ENCODE peak calls at places on chromosomes 12 and 14, in nine cellular contexts. One of them, this sample, is unnamed.
A peak's percentile ranks its signal among the peaks of the same experiment; 100 is the strongest.

GRCh38 chr14:94654071-94654974 is 42.1 kb downstream of the SERPINA3 start:
- DNase-seq in lower leg skin: peak; percentile 48
- DNase-seq in IMR-90: peak; percentile 5
- DNase-seq in bronchial epithelial cell: no peak
- DNase-seq in body of pancreas: peak; percentile 65
- DNase-seq in HFF-Myc: no peak
- DNase-seq in cardiac muscle cell: peak; percentile 25
- DNase-seq in astrocyte of the spinal cord: no peak
- DNase-seq in psoas muscle: no peak
- DNase-seq in this sample: no peak

GRCh38 chr14:37457334-37457733 is 137.7 kb downstream of the FOXA1 start:
- DNase-seq in IMR-90: no peak
- DNase-seq in bronchial epithelial cell: peak; percentile 55
- DNase-seq in astrocyte of the spinal cord: no peak
- DNase-seq in lower leg skin: no peak
- DNase-seq in cardiac muscle cell: no peak
- DNase-seq in psoas muscle: no peak
- DNase-seq in body of pancreas: no peak
- DNase-seq in HFF-Myc: no peak
- DNase-seq in this sample: no peak

GRCh38 chr12:66861157-66861750 is 182.4 kb upstream of the GRIP1 start:
- DNase-seq in astrocyte of the spinal cord: peak; percentile 66
- DNase-seq in lower leg skin: peak; percentile 87
- DNase-seq in cardiac muscle cell: peak; percentile 66
- DNase-seq in psoas muscle: peak; percentile 52
- DNase-seq in bronchial epithelial cell: peak; percentile 58
- DNase-seq in IMR-90: peak; percentile 53
- DNase-seq in body of pancreas: peak; percentile 45
- DNase-seq in HFF-Myc: peak; percentile 16
- DNase-seq in this sample: no peak

GRCh38 chr12:6034596-6034995 is 89.5 kb upstream of the ANO2 start:
- DNase-seq in psoas muscle: no peak
- DNase-seq in IMR-90: no peak
- DNase-seq in HFF-Myc: no peak
- DNase-seq in bronchial epithelial cell: no peak
- DNase-seq in cardiac muscle cell: no peak
- DNase-seq in body of pancreas: no peak
- DNase-seq in astrocyte of the spinal cord: no peak
- DNase-seq in lower leg skin: no peak
- DNase-seq in this sample: no peak

GRCh38 chr14:43981135-43981787 is 525.8 kb downstream of the FSCB start:
- DNase-seq in IMR-90: no peak
- DNase-seq in HFF-Myc: no peak
- DNase-seq in lower leg skin: no peak
- DNase-seq in cardiac muscle cell: no peak
- DNase-seq in astrocyte of the spinal cord: no peak
- DNase-seq in body of pancreas: no peak
- DNase-seq in psoas muscle: no peak
- DNase-seq in bronchial epithelial cell: no peak
- DNase-seq in this sample: no peak

GRCh38 chr12:41531147-41531829 is 343.2 kb downstream of the PDZRN4 start:
- DNase-seq in bronchial epithelial cell: no peak
- DNase-seq in IMR-90: peak; percentile 4
- DNase-seq in lower leg skin: peak; percentile 82
- DNase-seq in psoas muscle: peak; percentile 83
- DNase-seq in HFF-Myc: no peak
- DNase-seq in astrocyte of the spinal cord: no peak
- DNase-seq in cardiac muscle cell: peak; percentile 56
- DNase-seq in body of pancreas: peak; percentile 24
- DNase-seq in this sample: no peak

GRCh38 chr12:102687523-102687922 is 207.2 kb upstream of the IGF1 start:
- DNase-seq in bronchial epithelial cell: no peak
- DNase-seq in psoas muscle: no peak
- DNase-seq in cardiac muscle cell: no peak
- DNase-seq in HFF-Myc: no peak
- DNase-seq in lower leg skin: no peak
- DNase-seq in astrocyte of the spinal cord: no peak
- DNase-seq in body of pancreas: no peak
- DNase-seq in IMR-90: no peak
- DNase-seq in this sample: no peak

GRCh38 chr12:14399871-14400270 is 34.4 kb downstream of the ATF7IP start:
- DNase-seq in cardiac muscle cell: peak; percentile 57
- DNase-seq in HFF-Myc: no peak
- DNase-seq in psoas muscle: no peak
- DNase-seq in astrocyte of the spinal cord: peak; percentile 73
- DNase-seq in body of pancreas: no peak
- DNase-seq in IMR-90: peak; percentile 63
- DNase-seq in lower leg skin: no peak
- DNase-seq in bronchial epithelial cell: peak; percentile 82
- DNase-seq in this sample: no peak

GRCh38 chr14:96999654-97000155 is 202.5 kb downstream of the VRK1 start:
- DNase-seq in lower leg skin: peak; percentile 68
- DNase-seq in cardiac muscle cell: no peak
- DNase-seq in HFF-Myc: no peak
- DNase-seq in IMR-90: no peak
- DNase-seq in bronchial epithelial cell: no peak
- DNase-seq in astrocyte of the spinal cord: no peak
- DNase-seq in psoas muscle: no peak
- DNase-seq in body of pancreas: no peak
- DNase-seq in this sample: no peak

GRCh38 chr12:14473707-14474287 is 93.9 kb downstream of the PLBD1 start:
- DNase-seq in IMR-90: peak; percentile 18
- DNase-seq in astrocyte of the spinal cord: peak; percentile 54
- DNase-seq in HFF-Myc: no peak
- DNase-seq in psoas muscle: no peak
- DNase-seq in cardiac muscle cell: peak; percentile 31
- DNase-seq in bronchial epithelial cell: peak; percentile 22
- DNase-seq in lower leg skin: no peak
- DNase-seq in body of pancreas: no peak
- DNase-seq in this sample: no peak

GRCh38 chr14:45253754-45254300 is 825 bp upstream of the MIS18BP1 start:
- DNase-seq in cardiac muscle cell: no peak
- DNase-seq in lower leg skin: peak; percentile 81
- DNase-seq in HFF-Myc: no peak
- DNase-seq in astrocyte of the spinal cord: no peak
- DNase-seq in IMR-90: peak; percentile 26
- DNase-seq in psoas muscle: peak; percentile 59
- DNase-seq in body of pancreas: no peak
- DNase-seq in bronchial epithelial cell: peak; percentile 56
- DNase-seq in this sample: no peak

DNA sequence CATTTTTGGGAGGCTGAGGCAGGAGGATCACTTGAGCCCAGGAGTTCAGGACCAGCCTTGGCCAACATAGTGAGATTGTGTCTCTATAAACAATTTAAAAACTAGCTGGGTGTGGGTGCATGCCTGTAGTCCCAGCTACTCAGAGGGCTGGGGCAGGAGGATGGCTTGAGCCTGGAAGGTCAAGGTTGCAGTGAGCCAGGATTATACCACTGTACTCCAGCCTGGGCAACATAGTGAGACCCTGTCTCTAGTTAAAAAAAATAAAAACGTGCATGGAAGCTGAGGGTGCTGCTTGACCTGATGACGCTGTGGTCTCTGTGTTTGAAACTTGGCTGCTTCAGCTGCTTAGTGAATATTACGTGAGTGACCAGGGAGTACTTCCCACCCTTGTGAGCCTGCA is 89.7 kb downstream of the PPP2R5C start:
- DNase-seq in lower leg skin: no peak
- DNase-seq in astrocyte of the spinal cord: no peak
- DNase-seq in IMR-90: no peak
- DNase-seq in body of pancreas: no peak
- DNase-seq in HFF-Myc: no peak
- DNase-seq in psoas muscle: no peak
- DNase-seq in cardiac muscle cell: no peak
- DNase-seq in bronchial epithelial cell: no peak
- DNase-seq in this sample: no peak
- H3K4me3 ChIP-seq in lower leg skin: no peak overlapping the region
- H3K4me3 ChIP-seq in astrocyte of the spinal cord: no peak overlapping the region
- H3K4me3 ChIP-seq in IMR-90: no peak overlapping the region
- H3K4me3 ChIP-seq in body of pancreas: no peak overlapping the region
- H3K4me3 ChIP-seq in HFF-Myc: no peak overlapping the region
- H3K4me3 ChIP-seq in psoas muscle: no peak overlapping the region
- H3K4me3 ChIP-seq in cardiac muscle cell: no peak overlapping the region
- H3K4me3 ChIP-seq in bronchial epithelial cell: no peak overlapping the region
- H3K4me3 ChIP-seq in this sample: no peak overlapping the region

GRCh38 chr14:79587194-79587593 is 624.1 kb downstream of the DIO2 start:
- DNase-seq in body of pancreas: no peak
- DNase-seq in bronchial epithelial cell: peak; percentile 37
- DNase-seq in cardiac muscle cell: peak; percentile 74
- DNase-seq in astrocyte of the spinal cord: peak; percentile 68
- DNase-seq in lower leg skin: no peak
- DNase-seq in psoas muscle: no peak
- DNase-seq in HFF-Myc: no peak
- DNase-seq in IMR-90: no peak
- DNase-seq in this sample: no peak

GRCh38 chr14:79587875-79588274 is 623.4 kb downstream of the DIO2 start:
- DNase-seq in psoas muscle: no peak
- DNase-seq in body of pancreas: no peak
- DNase-seq in HFF-Myc: no peak
- DNase-seq in IMR-90: no peak
- DNase-seq in bronchial epithelial cell: no peak
- DNase-seq in lower leg skin: no peak
- DNase-seq in cardiac muscle cell: no peak
- DNase-seq in astrocyte of the spinal cord: no peak
- DNase-seq in this sample: no peak

GRCh38 chr14:79584679-79585078 is 626.6 kb downstream of the DIO2 start:
- DNase-seq in astrocyte of the spinal cord: peak; percentile 94
- DNase-seq in cardiac muscle cell: peak; percentile 70
- DNase-seq in psoas muscle: no peak
- DNase-seq in bronchial epithelial cell: peak; percentile 90
- DNase-seq in IMR-90: peak; percentile 98
- DNase-seq in body of pancreas: peak; percentile 8
- DNase-seq in lower leg skin: no peak
- DNase-seq in HFF-Myc: peak; percentile 85
- DNase-seq in this sample: no peak

GRCh38 chr14:79585845-79586244 is 625.5 kb downstream of the DIO2 start:
- DNase-seq in body of pancreas: peak; percentile 10
- DNase-seq in IMR-90: peak; percentile 55
- DNase-seq in bronchial epithelial cell: no peak
- DNase-seq in HFF-Myc: no peak
- DNase-seq in lower leg skin: no peak
- DNase-seq in cardiac muscle cell: peak; percentile 57
- DNase-seq in psoas muscle: no peak
- DNase-seq in astrocyte of the spinal cord: peak; percentile 51
- DNase-seq in this sample: no peak

GRCh38 chr14:79586401-79586800 is 624.9 kb downstream of the DIO2 start:
- DNase-seq in IMR-90: no peak
- DNase-seq in astrocyte of the spinal cord: no peak
- DNase-seq in HFF-Myc: no peak
- DNase-seq in lower leg skin: no peak
- DNase-seq in body of pancreas: peak; percentile 45
- DNase-seq in cardiac muscle cell: no peak
- DNase-seq in psoas muscle: no peak
- DNase-seq in bronchial epithelial cell: no peak
- DNase-seq in this sample: no peak
- H3K4me3 ChIP-seq in IMR-90: no peak overlapping the region
- H3K4me3 ChIP-seq in astrocyte of the spinal cord: no peak overlapping the region
- H3K4me3 ChIP-seq in HFF-Myc: no peak overlapping the region
- H3K4me3 ChIP-seq in lower leg skin: no peak overlapping the region
- H3K4me3 ChIP-seq in body of pancreas: no peak overlapping the region
- H3K4me3 ChIP-seq in cardiac muscle cell: no peak overlapping the region
- H3K4me3 ChIP-seq in psoas muscle: no peak overlapping the region
- H3K4me3 ChIP-seq in bronchial epithelial cell: no peak overlapping the region
- H3K4me3 ChIP-seq in this sample: no peak overlapping the region

GRCh38 chr14:75258079-75258802 is 20.4 kb upstream of the FOS start:
- DNase-seq in HFF-Myc: no peak
- DNase-seq in body of pancreas: peak; percentile 84
- DNase-seq in cardiac muscle cell: peak; percentile 89
- DNase-seq in IMR-90: peak; percentile 59
- DNase-seq in lower leg skin: peak; percentile 94
- DNase-seq in psoas muscle: peak; percentile 87
- DNase-seq in bronchial epithelial cell: no peak
- DNase-seq in astrocyte of the spinal cord: peak; percentile 14
- DNase-seq in this sample: no peak

GRCh38 chr14:75258803-75259509 is 19.7 kb upstream of the FOS start:
- DNase-seq in body of pancreas: peak; percentile 100
- DNase-seq in psoas muscle: peak; percentile 99
- DNase-seq in IMR-90: peak; percentile 100
- DNase-seq in cardiac muscle cell: peak; percentile 100
- DNase-seq in lower leg skin: peak; percentile 100
- DNase-seq in bronchial epithelial cell: peak; percentile 99
- DNase-seq in HFF-Myc: peak; percentile 99
- DNase-seq in astrocyte of the spinal cord: peak; percentile 100
- DNase-seq in this sample: peak; percentile 96

GRCh38 chr14:75259510-75259855 is 19.1 kb upstream of the FOS start:
- DNase-seq in psoas muscle: no peak
- DNase-seq in cardiac muscle cell: peak; percentile 80
- DNase-seq in astrocyte of the spinal cord: peak; percentile 79
- DNase-seq in IMR-90: peak; percentile 77
- DNase-seq in body of pancreas: no peak
- DNase-seq in bronchial epithelial cell: peak; percentile 36
- DNase-seq in HFF-Myc: no peak
- DNase-seq in lower leg skin: no peak
- DNase-seq in this sample: peak; percentile 24

GRCh38 chr14:75262641-75263040 is 16.0 kb upstream of the FOS start:
- DNase-seq in bronchial epithelial cell: no peak
- DNase-seq in astrocyte of the spinal cord: no peak
- DNase-seq in body of pancreas: no peak
- DNase-seq in lower leg skin: no peak
- DNase-seq in IMR-90: no peak
- DNase-seq in psoas muscle: no peak
- DNase-seq in HFF-Myc: no peak
- DNase-seq in cardiac muscle cell: no peak
- DNase-seq in this sample: no peak

DNA sequence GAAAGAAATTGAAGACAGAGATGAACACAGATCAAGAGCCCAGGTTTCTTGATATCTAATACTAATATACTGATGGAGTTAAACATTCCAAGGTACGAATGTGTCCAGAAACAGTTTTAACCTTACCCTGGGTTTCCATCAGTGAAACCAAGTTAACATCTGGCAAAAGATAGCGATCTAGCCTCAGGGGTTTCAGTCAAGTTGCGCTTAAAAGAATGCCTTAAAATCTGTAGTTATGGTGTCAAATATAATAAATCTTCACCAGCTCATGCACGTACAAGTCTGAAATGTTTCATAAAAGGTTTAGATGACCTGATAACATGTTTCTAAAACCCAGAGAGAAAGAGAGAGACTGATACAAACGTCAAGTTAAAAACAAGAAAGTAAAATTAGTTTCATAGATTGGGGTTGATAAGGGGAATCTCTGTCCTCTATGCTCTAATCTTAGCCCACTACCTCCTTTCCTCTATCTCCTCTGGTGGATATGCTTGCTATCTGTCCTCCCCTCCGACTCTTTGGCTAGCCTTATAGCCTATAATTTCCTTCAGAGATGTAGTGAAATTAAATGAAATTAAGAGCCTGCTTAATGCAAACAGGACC is 18.6 kb upstream of the FOS start:
- DNase-seq in bronchial epithelial cell: no peak
- DNase-seq in IMR-90: no peak
- DNase-seq in astrocyte of the spinal cord: no peak
- DNase-seq in psoas muscle: no peak
- DNase-seq in HFF-Myc: no peak
- DNase-seq in body of pancreas: no peak
- DNase-seq in cardiac muscle cell: no peak
- DNase-seq in lower leg skin: no peak
- DNase-seq in this sample: no peak
- H3K4me3 ChIP-seq in bronchial epithelial cell: no peak overlapping the region
- H3K4me3 ChIP-seq in IMR-90: no peak overlapping the region
- H3K4me3 ChIP-seq in astrocyte of the spinal cord: no peak overlapping the region
- H3K4me3 ChIP-seq in psoas muscle: no peak overlapping the region
- H3K4me3 ChIP-seq in HFF-Myc: no peak overlapping the region
- H3K4me3 ChIP-seq in body of pancreas: no peak overlapping the region
- H3K4me3 ChIP-seq in cardiac muscle cell: no peak overlapping the region
- H3K4me3 ChIP-seq in lower leg skin: no peak overlapping the region
- H3K4me3 ChIP-seq in this sample: no peak overlapping the region

GRCh38 chr12:92138144-92138543 is 7.5 kb downstream of the BTG1 start:
- DNase-seq in lower leg skin: no peak
- DNase-seq in cardiac muscle cell: no peak
- DNase-seq in HFF-Myc: no peak
- DNase-seq in bronchial epithelial cell: peak; percentile 97
- DNase-seq in astrocyte of the spinal cord: no peak
- DNase-seq in body of pancreas: no peak
- DNase-seq in psoas muscle: no peak
- DNase-seq in IMR-90: no peak
- DNase-seq in this sample: no peak
- H3K4me3 ChIP-seq in lower leg skin: no peak overlapping the region
- H3K4me3 ChIP-seq in cardiac muscle cell: peak overlapping the region; percentile 99
- H3K4me3 ChIP-seq in HFF-Myc: no peak overlapping the region
- H3K4me3 ChIP-seq in bronchial epithelial cell: no peak overlapping the region
- H3K4me3 ChIP-seq in astrocyte of the spinal cord: no peak overlapping the region
- H3K4me3 ChIP-seq in body of pancreas: no peak overlapping the region
- H3K4me3 ChIP-seq in psoas muscle: peak overlapping the region; percentile 86
- H3K4me3 ChIP-seq in IMR-90: peak overlapping the region; percentile 15
- H3K4me3 ChIP-seq in this sample: no peak overlapping the region